ENCODE peak calls at places on chromosomes 7 and 10, in six cellular contexts. One of them, this sample, is unnamed.

GRCh38 chr10:123882177-123882576 is 9.4 kb downstream of the CPXM2 start:
- DNase-seq in suprapubic skin: no peak
- DNase-seq in HepG2: no peak
- DNase-seq in transverse colon: no peak
- DNase-seq in esophagus muscularis mucosa: no peak
- DNase-seq in stomach: peak
- DNase-seq in this sample: no peak

GRCh38 chr7:6654842-6655610 is 17.9 kb downstream of the ZNF316 start:
- DNase-seq in suprapubic skin: peak
- DNase-seq in HepG2: no peak
- DNase-seq in transverse colon: no peak
- DNase-seq in esophagus muscularis mucosa: no peak
- DNase-seq in stomach: no peak
- DNase-seq in this sample: no peak

GRCh38 chr7:91285966-91286365 is 21.7 kb downstream of the FZD1 start:
- DNase-seq in suprapubic skin: no peak
- DNase-seq in HepG2: no peak
- DNase-seq in transverse colon: no peak
- DNase-seq in esophagus muscularis mucosa: no peak
- DNase-seq in stomach: no peak
- DNase-seq in this sample: no peak

GRCh38 chr10:35226507-35226906 is 99.9 kb downstream of the CREM start:
- DNase-seq in suprapubic skin: no peak
- DNase-seq in HepG2: no peak
- DNase-seq in transverse colon: no peak
- DNase-seq in esophagus muscularis mucosa: no peak
- DNase-seq in stomach: no peak
- DNase-seq in this sample: no peak

GRCh38 chr10:71223365-71224058 is 11.1 kb downstream of the UNC5B start:
- DNase-seq in suprapubic skin: no peak
- DNase-seq in HepG2: no peak
- DNase-seq in transverse colon: no peak
- DNase-seq in esophagus muscularis mucosa: no peak
- DNase-seq in stomach: no peak
- DNase-seq in this sample: no peak

GRCh38 chr10:76558996-76559888 is 1078.4 kb downstream of the KCNMA1 start:
- DNase-seq in suprapubic skin: no peak
- DNase-seq in HepG2: no peak
- DNase-seq in transverse colon: no peak
- DNase-seq in esophagus muscularis mucosa: no peak
- DNase-seq in stomach: no peak
- DNase-seq in this sample: no peak

GRCh38 chr10:43944742-43945730 is 296.4 kb upstream of the ZNF32 start:
- DNase-seq in suprapubic skin: peak
- DNase-seq in HepG2: no peak
- DNase-seq in transverse colon: no peak
- DNase-seq in esophagus muscularis mucosa: peak
- DNase-seq in stomach: peak
- DNase-seq in this sample: peak

GRCh38 chr10:11336703-11337102 is 274.7 kb downstream of the USP6NL start:
- DNase-seq in suprapubic skin: no peak
- DNase-seq in HepG2: peak
- DNase-seq in transverse colon: no peak
- DNase-seq in esophagus muscularis mucosa: no peak
- DNase-seq in stomach: no peak
- DNase-seq in this sample: no peak

GRCh38 chr10:91206837-91207474 is 13.5 kb upstream of the PCGF5 start:
- DNase-seq in suprapubic skin: no peak
- DNase-seq in HepG2: no peak
- DNase-seq in transverse colon: no peak
- DNase-seq in esophagus muscularis mucosa: no peak
- DNase-seq in stomach: no peak
- DNase-seq in this sample: no peak

GRCh38 chr10:121007264-121007663 is 156.1 kb downstream of the WDR11 start:
- DNase-seq in suprapubic skin: no peak
- DNase-seq in HepG2: no peak
- DNase-seq in transverse colon: no peak
- DNase-seq in esophagus muscularis mucosa: no peak
- DNase-seq in stomach: no peak
- DNase-seq in this sample: no peak

GRCh38 chr7:56033671-56034432 is 17.4 kb downstream of the PSPH start:
- DNase-seq in suprapubic skin: no peak
- DNase-seq in HepG2: peak
- DNase-seq in transverse colon: peak
- DNase-seq in esophagus muscularis mucosa: no peak
- DNase-seq in stomach: peak
- DNase-seq in this sample: peak

GRCh38 chr10:56116684-56117083 is 244.4 kb downstream of the ZWINT start:
- DNase-seq in suprapubic skin: no peak
- DNase-seq in HepG2: peak
- DNase-seq in transverse colon: no peak
- DNase-seq in esophagus muscularis mucosa: no peak
- DNase-seq in stomach: no peak
- DNase-seq in this sample: no peak

GRCh38 chr10:132893090-132893489 is 49.3 kb downstream of the CFAP46 start:
- DNase-seq in suprapubic skin: peak
- DNase-seq in HepG2: no peak
- DNase-seq in transverse colon: no peak
- DNase-seq in esophagus muscularis mucosa: no peak
- DNase-seq in stomach: no peak
- DNase-seq in this sample: no peak

GRCh38 chr7:75050501-75050900 is 23.1 kb downstream of the RCC1L start:
- DNase-seq in suprapubic skin: no peak
- DNase-seq in HepG2: no peak
- DNase-seq in transverse colon: no peak
- DNase-seq in esophagus muscularis mucosa: no peak
- DNase-seq in stomach: no peak
- DNase-seq in this sample: no peak

GRCh38 chr10:132434405-132435005 is 37.5 kb downstream of the PWWP2B start:
- DNase-seq in suprapubic skin: no peak
- DNase-seq in HepG2: no peak
- DNase-seq in transverse colon: no peak
- DNase-seq in esophagus muscularis mucosa: no peak
- DNase-seq in stomach: no peak
- DNase-seq in this sample: no peak

GRCh38 chr10:4686644-4686996 is 139.4 kb upstream of the AKR1E2 start:
- DNase-seq in suprapubic skin: no peak
- DNase-seq in HepG2: peak
- DNase-seq in transverse colon: no peak
- DNase-seq in esophagus muscularis mucosa: no peak
- DNase-seq in stomach: no peak
- DNase-seq in this sample: no peak

GRCh38 chr10:70551971-70552422 is 50.5 kb downstream of the PRF1 start:
- DNase-seq in suprapubic skin: no peak
- DNase-seq in HepG2: peak
- DNase-seq in transverse colon: peak
- DNase-seq in esophagus muscularis mucosa: no peak
- DNase-seq in stomach: no peak
- DNase-seq in this sample: no peak

GRCh38 chr10:84008878-84009277 is 130.4 kb upstream of the GHITM start:
- DNase-seq in suprapubic skin: no peak
- DNase-seq in HepG2: no peak
- DNase-seq in transverse colon: peak
- DNase-seq in esophagus muscularis mucosa: peak
- DNase-seq in stomach: no peak
- DNase-seq in this sample: no peak

DNA sequence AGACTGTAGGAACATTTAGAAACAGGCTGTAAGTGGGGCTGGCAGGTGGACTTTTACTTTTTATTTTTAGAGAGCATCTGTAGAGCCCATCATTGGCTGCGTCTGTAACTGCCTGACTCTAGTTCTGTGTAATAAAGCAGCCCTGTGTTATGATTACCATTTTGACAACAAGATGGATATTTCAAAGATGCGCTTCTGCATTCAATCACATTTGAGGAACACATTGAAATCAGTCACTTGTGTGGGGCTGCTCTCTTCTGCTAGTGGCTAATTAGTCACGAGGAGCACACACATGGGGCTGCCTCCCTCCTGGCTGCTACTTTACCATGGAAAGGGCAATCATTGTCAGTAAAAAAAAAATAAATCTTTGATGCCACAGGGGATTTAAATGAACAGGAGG is 205.0 kb upstream of the COBL start:
- DNase-seq in suprapubic skin: no peak
- DNase-seq in HepG2: no peak
- DNase-seq in transverse colon: no peak
- DNase-seq in esophagus muscularis mucosa: no peak
- DNase-seq in stomach: no peak
- DNase-seq in this sample: no peak
- TF ChIP-seq EP300 in suprapubic skin: no peak
- TF ChIP-seq EP300 in HepG2: no peak
- TF ChIP-seq EP300 in transverse colon: no peak
- TF ChIP-seq EP300 in esophagus muscularis mucosa: no peak
- TF ChIP-seq EP300 in stomach: no peak
- TF ChIP-seq EP300 in this sample: no peak

GRCh38 chr7:105530126-105530525 is 1.9 kb upstream of the RINT1 start:
- DNase-seq in suprapubic skin: no peak
- DNase-seq in HepG2: no peak
- DNase-seq in transverse colon: no peak
- DNase-seq in esophagus muscularis mucosa: no peak
- DNase-seq in stomach: no peak
- DNase-seq in this sample: no peak

GRCh38 chr7:105530546-105530945 is 1.5 kb upstream of the RINT1 start:
- DNase-seq in suprapubic skin: no peak
- DNase-seq in HepG2: no peak
- DNase-seq in transverse colon: no peak
- DNase-seq in esophagus muscularis mucosa: no peak
- DNase-seq in stomach: no peak
- DNase-seq in this sample: no peak

GRCh38 chr7:105532709-105533460 is 884 bp downstream of the RINT1 start:
- DNase-seq in suprapubic skin: no peak
- DNase-seq in HepG2: no peak
- DNase-seq in transverse colon: no peak
- DNase-seq in esophagus muscularis mucosa: no peak
- DNase-seq in stomach: no peak
- DNase-seq in this sample: no peak

DNA sequence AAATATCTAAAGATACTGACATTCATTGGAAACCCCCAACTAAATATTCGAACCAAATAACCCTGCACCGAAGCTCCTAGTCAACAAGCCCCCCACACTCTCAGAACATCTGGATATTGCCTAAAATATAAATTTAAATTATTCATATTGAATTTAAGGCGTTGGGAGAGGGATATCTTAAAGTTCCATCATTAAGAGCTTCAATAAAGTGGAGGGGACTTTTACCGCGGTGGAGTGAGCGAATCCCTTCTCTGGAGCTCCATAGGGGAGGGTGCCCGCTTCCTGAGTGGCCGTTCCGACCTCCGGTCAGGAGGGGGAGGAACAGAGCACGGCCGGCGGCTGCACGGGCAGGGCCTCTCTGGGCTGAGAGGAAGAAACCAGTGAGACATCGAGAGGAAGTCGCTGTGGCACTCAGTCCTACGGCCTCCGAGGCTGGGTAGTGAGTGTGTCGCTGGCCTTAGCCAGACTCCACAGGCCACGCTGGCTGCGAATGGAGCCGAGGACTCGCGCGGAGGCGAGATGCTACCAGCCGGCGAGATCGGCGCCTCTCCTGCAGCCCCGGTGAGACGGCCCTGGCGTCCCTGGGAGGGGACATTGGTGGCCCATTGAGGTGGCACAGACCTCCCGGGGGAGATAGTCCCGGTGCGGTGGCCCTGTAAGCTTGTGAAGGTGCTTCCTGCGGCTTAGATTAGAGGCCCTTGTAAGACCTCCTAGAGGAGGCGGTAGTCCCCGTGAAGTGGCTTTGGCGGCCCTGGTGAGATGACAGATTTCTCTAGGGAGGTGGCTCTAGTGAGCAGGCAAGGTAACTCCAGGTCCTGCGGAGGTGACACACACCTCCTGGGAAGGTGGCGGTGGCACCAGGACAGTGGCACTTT is at the start of gene RINT1:
- DNase-seq in suprapubic skin: peak
- DNase-seq in HepG2: peak
- DNase-seq in transverse colon: peak
- DNase-seq in esophagus muscularis mucosa: peak
- DNase-seq in stomach: peak
- DNase-seq in this sample: peak
- TF ChIP-seq POLR2A in suprapubic skin: peak
- TF ChIP-seq POLR2A in HepG2: peak
- TF ChIP-seq POLR2A in transverse colon: peak
- TF ChIP-seq POLR2A in esophagus muscularis mucosa: no peak
- TF ChIP-seq POLR2A in stomach: peak
- TF ChIP-seq POLR2A in this sample: peak

DNA sequence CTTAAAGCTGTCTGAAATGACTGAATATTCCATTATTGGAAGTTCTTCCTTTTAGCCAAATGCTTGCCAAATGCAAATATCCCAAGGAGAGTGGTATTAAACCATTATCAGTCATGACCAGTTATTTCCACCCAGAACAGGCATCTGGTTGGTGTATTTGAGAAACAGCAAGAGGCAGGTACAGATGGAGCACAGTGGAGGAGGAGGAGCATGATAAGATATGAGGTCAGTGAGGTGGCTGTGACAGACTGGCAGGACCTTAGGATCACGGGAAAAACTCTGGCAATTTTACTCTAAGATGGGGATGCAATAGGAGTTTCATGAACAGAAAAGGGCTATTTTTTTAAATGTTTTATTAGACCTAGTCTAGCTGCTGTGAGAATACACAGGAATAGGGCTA is 6.4 kb downstream of the HEPACAM2 start:
- DNase-seq in suprapubic skin: no peak
- DNase-seq in HepG2: no peak
- DNase-seq in transverse colon: no peak
- DNase-seq in esophagus muscularis mucosa: no peak
- DNase-seq in stomach: no peak
- DNase-seq in this sample: no peak
- TF ChIP-seq EP300 in suprapubic skin: no peak
- TF ChIP-seq EP300 in HepG2: no peak
- TF ChIP-seq EP300 in transverse colon: no peak
- TF ChIP-seq EP300 in esophagus muscularis mucosa: no peak
- TF ChIP-seq EP300 in stomach: no peak
- TF ChIP-seq EP300 in this sample: no peak

DNA sequence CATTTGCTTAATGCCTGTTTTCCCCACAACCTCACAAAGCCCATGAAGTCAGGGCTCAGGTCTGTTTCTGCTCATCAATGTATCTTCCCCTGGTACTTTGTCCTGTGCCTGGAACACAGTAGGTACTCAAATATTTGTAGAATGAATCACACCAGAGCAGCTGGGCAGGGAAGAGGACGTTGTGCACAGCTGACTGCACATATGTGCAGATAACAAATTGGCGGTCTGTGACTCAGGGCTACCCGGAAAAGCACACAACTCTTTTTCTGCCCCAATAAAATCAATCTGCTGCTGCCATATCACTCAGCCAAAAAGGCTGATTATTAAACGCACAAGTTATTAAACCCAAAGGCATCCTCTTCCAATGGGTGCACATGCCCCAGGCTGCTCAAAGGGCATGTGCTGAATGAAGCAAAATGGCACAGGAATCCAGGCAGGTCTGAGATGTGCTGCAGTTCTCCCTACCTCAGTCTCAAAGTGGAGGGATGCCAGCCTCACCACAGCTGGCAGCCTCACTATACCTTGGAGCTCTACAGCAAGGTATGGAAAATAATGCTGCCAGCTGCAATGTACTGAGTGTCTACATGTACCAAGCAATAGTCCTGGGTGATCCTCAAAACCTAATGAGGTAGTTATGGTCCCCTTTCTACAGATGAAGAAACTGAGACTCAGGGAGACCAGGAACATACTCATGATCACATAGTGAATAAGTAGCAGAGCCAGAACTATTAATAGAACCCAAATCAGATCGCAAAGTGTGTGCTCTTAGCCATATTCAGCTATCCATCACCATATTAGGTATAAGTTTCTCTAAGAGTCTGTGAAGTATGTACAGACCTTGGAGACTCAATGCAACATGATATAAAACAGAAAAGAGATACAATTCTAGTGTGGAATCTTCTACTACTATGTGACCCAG is 43.4 kb downstream of the SORBS1 start:
- DNase-seq in suprapubic skin: no peak
- DNase-seq in HepG2: peak
- DNase-seq in transverse colon: no peak
- DNase-seq in esophagus muscularis mucosa: no peak
- DNase-seq in stomach: peak
- DNase-seq in this sample: no peak
- TF ChIP-seq POLR2A in suprapubic skin: no peak
- TF ChIP-seq POLR2A in HepG2: no peak
- TF ChIP-seq POLR2A in transverse colon: no peak
- TF ChIP-seq POLR2A in esophagus muscularis mucosa: no peak
- TF ChIP-seq POLR2A in stomach: no peak
- TF ChIP-seq POLR2A in this sample: no peak

This sample was measured in ovary.